ENCODE peak calls at places on chromosomes 7 and 10, in six cellular contexts. V, B, Q, R, W and K are unnamed samples.

GRCh38 chr10:125140151-125140550 is 20.2 kb downstream of the CTBP2 start:
- DNase-seq in R (no peak), W (no peak), Q (no peak), B (no peak), V (no peak), K (no peak)

GRCh38 chr10:125217986-125218675 is 57.8 kb upstream of the CTBP2 start:
- DNase-seq in W (no peak), B (peak; percentile 19), Q (no peak), R (peak; percentile 55), V (no peak), K (no peak)

GRCh38 chr7:134429481-134429880 is 29.4 kb downstream of the AKR1B1 start:
- DNase-seq in W (no peak), R (no peak), V (no peak), B (no peak), Q (no peak), K (no peak)

GRCh38 chr10:86583983-86584382 is 62.4 kb upstream of the WAPL start:
- DNase-seq in B (peak; percentile 22), V (no peak), Q (peak; percentile 31), W (peak; percentile 23), R (peak; percentile 63), K (no peak)

GRCh38 chr7:121278120-121279021 is 50.4 kb upstream of the WNT16 start:
- DNase-seq in V (peak; percentile 76), R (peak; percentile 11), W (no peak), B (no peak), Q (no peak), K (no peak)

GRCh38 chr7:92582948-92583347 is 7.2 kb downstream of the FAM133B start:
- DNase-seq in R (no peak), W (no peak), B (no peak), V (no peak), Q (no peak), K (no peak)

GRCh38 chr10:59708816-59709471 is 706 bp downstream of the SLC16A9 start:
- DNase-seq in B (peak; percentile 5), Q (peak; percentile 25), W (peak; percentile 61), R (peak; percentile 35), V (no peak), K (no peak)

GRCh38 chr10:73096452-73097304 is at the start of gene P4HA1:
- DNase-seq in B (peak; percentile 97), V (peak; percentile 98), R (peak; percentile 98), Q (peak; percentile 94), W (peak; percentile 98), K (peak; percentile 94)

GRCh38 chr7:101790566-101791293 is 26.7 kb upstream of the CUX1 start:
- DNase-seq in R (no peak), B (no peak), V (no peak), W (no peak), Q (no peak), K (no peak)

GRCh38 chr7:123398931-123399330 is 135.5 kb downstream of the IQUB start:
- DNase-seq in Q (no peak), R (no peak), W (no peak), V (no peak), B (no peak), K (no peak)

GRCh38 chr7:128215739-128216138 is 25.3 kb upstream of the LEP start:
- DNase-seq in V (peak; percentile 76), R (no peak), W (no peak), Q (no peak), B (no peak), K (no peak)

GRCh38 chr10:93288679-93289634 is 193.2 kb downstream of the MYOF start:
- DNase-seq in W (peak; percentile 90), V (peak; percentile 71), R (peak; percentile 99), Q (peak; percentile 98), B (peak; percentile 53), K (peak; percentile 25)

GRCh38 chr7:155388561-155388960 is 69.4 kb upstream of the EN2 start:
- DNase-seq in V (no peak), W (no peak), R (no peak), Q (no peak), B (no peak), K (no peak)

GRCh38 chr7:18626717-18627116 is 131.2 kb downstream of the HDAC9 start:
- DNase-seq in B (no peak), Q (no peak), R (no peak), W (no peak), V (peak; percentile 2), K (no peak)

GRCh38 chr7:114047889-114048288 is 129.1 kb upstream of the PPP1R3A start:
- DNase-seq in W (no peak), Q (peak; percentile 1), V (peak; percentile 85), B (no peak), R (no peak), K (peak; percentile 71)

GRCh38 chr10:116271593-116272496 is 1.2 kb downstream of the GFRA1 start:
- DNase-seq in W (peak; percentile 57), B (peak; percentile 39), V (peak; percentile 11), R (peak; percentile 26), Q (peak; percentile 31), K (no peak)

GRCh38 chr10:132978542-132978941 is 36.2 kb upstream of the CFAP46 start:
- DNase-seq in Q (no peak), V (no peak), W (no peak), B (no peak), R (no peak), K (no peak)

GRCh38 chr10:7892146-7892545 is 73.8 kb downstream of the TAF3 start:
- DNase-seq in R (no peak), Q (no peak), W (no peak), B (no peak), V (peak; percentile 15), K (no peak)

GRCh38 chr7:30785786-30786185 is 14.6 kb downstream of the MINDY4 start:
- DNase-seq in R (no peak), W (no peak), V (no peak), Q (no peak), B (no peak), K (no peak)

GRCh38 chr10:31927597-31928530 is 767 bp downstream of the ARHGAP12 start:
- DNase-seq in Q (peak; percentile 47), R (peak; percentile 90), V (peak; percentile 54), W (peak; percentile 85), B (peak; percentile 21), K (no peak)

GRCh38 chr10:105707603-105708002 is 1066.5 kb downstream of the SORCS3 start:
- DNase-seq in B (no peak), V (no peak), Q (no peak), R (no peak), W (no peak), K (no peak)

GRCh38 chr7:921581-922333 is 32.7 kb downstream of the ADAP1 start:
- DNase-seq in Q (no peak), R (no peak), V (no peak), W (no peak), B (no peak), K (no peak)

GRCh38 chr7:157855452-157856213 is 518.8 kb downstream of the DNAJB6 start:
- DNase-seq in B (no peak), W (peak; percentile 50), Q (no peak), V (no peak), R (no peak), K (no peak)

GRCh38 chr7:157855016-157855415 is 518.2 kb downstream of the DNAJB6 start:
- DNase-seq in W (no peak), V (no peak), Q (no peak), R (no peak), B (no peak), K (no peak)

GRCh38 chr7:157853076-157853788 is 516.4 kb downstream of the DNAJB6 start:
- DNase-seq in B (no peak), W (no peak), R (no peak), Q (no peak), V (no peak), K (no peak)

GRCh38 chr7:157854066-157854891 is 517.5 kb downstream of the DNAJB6 start:
- DNase-seq in R (no peak), V (no peak), W (no peak), Q (no peak), B (peak; percentile 91), K (no peak)

GRCh38 chr7:157853789-157854065 is 516.9 kb downstream of the DNAJB6 start:
- DNase-seq in Q (no peak), V (no peak), R (no peak), W (no peak), B (no peak), K (no peak)
- H3K4me3 ChIP-seq in Q (no peak overlapping the region), V (no peak overlapping the region), R (no peak overlapping the region), W (no peak overlapping the region), B (no peak overlapping the region), K (no peak overlapping the region)

GRCh38 chr10:110434477-110435096 is 63.1 kb upstream of the DUSP5 start:
- DNase-seq in Q (no peak), B (peak; percentile 66), R (no peak), W (no peak), V (no peak), K (no peak)
- H3K4me3 ChIP-seq in Q (no peak overlapping the region), B (no peak overlapping the region), R (no peak overlapping the region), W (no peak overlapping the region), V (no peak overlapping the region), K (no peak overlapping the region)

DNA sequence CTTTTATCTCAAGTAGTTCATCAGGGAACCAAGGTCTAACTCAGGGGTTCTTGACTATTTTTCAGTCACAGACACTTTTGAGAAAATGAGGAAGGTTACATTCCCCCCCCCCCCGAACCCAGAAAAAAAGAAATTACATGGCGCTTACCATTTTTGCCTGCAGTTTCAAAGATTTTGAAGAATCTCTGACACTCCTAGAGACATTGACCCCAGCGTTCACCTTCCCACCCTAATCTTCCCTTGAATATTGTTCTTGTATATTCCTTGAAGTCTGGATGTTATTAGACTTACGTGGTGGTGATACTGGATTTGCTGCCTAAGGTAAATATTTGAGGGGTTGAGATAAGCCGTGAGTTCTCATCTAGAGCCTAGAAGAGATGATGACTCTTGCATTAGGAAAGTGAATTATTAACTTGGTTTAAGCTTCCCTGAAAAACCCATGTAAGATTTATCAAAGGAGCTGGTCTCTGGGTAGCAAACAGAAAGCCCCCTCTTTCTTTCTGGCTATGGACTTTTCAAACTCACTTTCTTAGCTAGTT is 245.7 kb upstream of the FOXK1 start:
- DNase-seq in Q (peak; percentile 48), R (no peak), B (no peak), W (no peak), V (no peak), K (no peak)
- H3K4me3 ChIP-seq in Q (no peak overlapping the region), R (no peak overlapping the region), B (no peak overlapping the region), W (no peak overlapping the region), V (no peak overlapping the region), K (no peak overlapping the region)

DNA sequence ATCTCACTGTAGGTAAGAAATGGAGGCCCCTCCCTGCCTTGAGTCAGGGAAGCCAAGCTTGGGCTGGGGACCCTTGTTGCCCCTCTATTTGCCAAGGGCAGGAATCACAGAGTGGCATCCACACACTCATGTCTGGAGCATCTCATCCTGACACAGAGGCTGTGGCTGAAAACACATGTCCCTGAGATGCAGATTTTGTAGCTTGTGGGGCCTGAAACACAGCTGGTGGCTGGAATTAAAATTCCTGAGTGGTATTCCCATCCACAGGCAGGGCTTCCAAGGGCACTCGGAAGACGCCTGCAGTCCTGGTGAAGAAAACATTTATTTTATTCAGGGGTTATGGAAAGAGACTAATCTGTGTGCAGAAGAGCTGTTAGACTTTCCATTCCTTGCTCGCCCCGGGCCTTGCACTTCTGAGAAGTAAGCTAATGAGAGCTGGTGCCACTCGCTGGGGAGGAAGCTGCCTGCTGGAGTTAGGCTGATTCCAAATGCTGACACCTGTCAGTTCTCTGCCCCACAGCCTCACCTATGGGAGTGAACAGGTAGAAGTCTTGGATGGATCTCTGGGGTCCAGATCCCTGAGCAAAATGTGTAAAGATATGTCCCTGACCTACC is 36.0 kb downstream of the C10orf120 start:
- DNase-seq in Q (no peak), W (no peak), V (no peak), R (no peak), B (no peak), K (no peak)
- H3K4me3 ChIP-seq in Q (no peak overlapping the region), W (no peak overlapping the region), V (no peak overlapping the region), R (no peak overlapping the region), B (no peak overlapping the region), K (no peak overlapping the region)

GRCh38 chr7:140698477-140698876 is 2.0 kb downstream of the NDUFB2 start:
- DNase-seq in V (no peak), B (no peak), R (no peak), Q (no peak), W (no peak), K (no peak)
- H3K4me3 ChIP-seq in V (no peak overlapping the region), B (no peak overlapping the region), R (no peak overlapping the region), Q (peak overlapping the region; percentile 77), W (no peak overlapping the region), K (no peak overlapping the region)